ENCODE peak calls at places on chromosome 1, in six cellular contexts. One of them, this sample, is unnamed.

GRCh38 chr1:84353665-84354064 is 44.6 kb upstream of the DNASE2B start:
- DNase-seq in psoas muscle: no peak
- DNase-seq in lower lobe of right lung: no peak
- DNase-seq in A549: no peak
- DNase-seq in spleen: no peak
- DNase-seq in tibial nerve: no peak
- DNase-seq in this sample: no peak

GRCh38 chr1:231553320-231553719 is 24.9 kb downstream of the TSNAX start:
- DNase-seq in tibial nerve: no peak
- DNase-seq in psoas muscle: no peak
- DNase-seq in A549: no peak
- DNase-seq in spleen: no peak
- DNase-seq in lower lobe of right lung: no peak
- DNase-seq in this sample: no peak

GRCh38 chr1:24966121-24966723 is 36.1 kb upstream of the RUNX3 start:
- DNase-seq in A549: no peak
- DNase-seq in tibial nerve: no peak
- DNase-seq in psoas muscle: peak
- DNase-seq in lower lobe of right lung: no peak
- DNase-seq in spleen: peak
- DNase-seq in this sample: no peak

GRCh38 chr1:18419845-18420184 is 60.9 kb upstream of the KLHDC7A start:
- DNase-seq in spleen: no peak
- DNase-seq in psoas muscle: no peak
- DNase-seq in tibial nerve: no peak
- DNase-seq in lower lobe of right lung: no peak
- DNase-seq in A549: no peak
- DNase-seq in this sample: no peak

GRCh38 chr1:243926803-243927245 is 76.8 kb upstream of the AKT3 start:
- DNase-seq in psoas muscle: no peak
- DNase-seq in lower lobe of right lung: no peak
- DNase-seq in tibial nerve: no peak
- DNase-seq in spleen: no peak
- DNase-seq in A549: peak
- DNase-seq in this sample: peak

GRCh38 chr1:51734899-51735745 is 118.2 kb downstream of the OSBPL9 start:
- DNase-seq in A549: no peak
- DNase-seq in lower lobe of right lung: no peak
- DNase-seq in tibial nerve: no peak
- DNase-seq in spleen: no peak
- DNase-seq in psoas muscle: no peak
- DNase-seq in this sample: no peak

GRCh38 chr1:151593651-151594625 is 17.9 kb upstream of the SNX27 start:
- DNase-seq in lower lobe of right lung: peak
- DNase-seq in psoas muscle: peak
- DNase-seq in spleen: peak
- DNase-seq in A549: peak
- DNase-seq in tibial nerve: peak
- DNase-seq in this sample: no peak

GRCh38 chr1:179369751-179370341 is 4.1 kb downstream of the AXDND1 start:
- DNase-seq in psoas muscle: no peak
- DNase-seq in A549: peak
- DNase-seq in lower lobe of right lung: no peak
- DNase-seq in tibial nerve: no peak
- DNase-seq in spleen: no peak
- DNase-seq in this sample: peak

GRCh38 chr1:98668733-98669132 is 7.2 kb downstream of the SNX7 start:
- DNase-seq in A549: no peak
- DNase-seq in psoas muscle: no peak
- DNase-seq in tibial nerve: no peak
- DNase-seq in spleen: no peak
- DNase-seq in lower lobe of right lung: no peak
- DNase-seq in this sample: no peak

GRCh38 chr1:82848043-82848442 is 1047.3 kb downstream of the ADGRL2 start:
- DNase-seq in lower lobe of right lung: no peak
- DNase-seq in A549: no peak
- DNase-seq in spleen: no peak
- DNase-seq in psoas muscle: no peak
- DNase-seq in tibial nerve: no peak
- DNase-seq in this sample: no peak
- H3K4me3 ChIP-seq in lower lobe of right lung: no peak
- H3K4me3 ChIP-seq in A549: no peak
- H3K4me3 ChIP-seq in spleen: no peak
- H3K4me3 ChIP-seq in psoas muscle: no peak
- H3K4me3 ChIP-seq in tibial nerve: no peak
- H3K4me3 ChIP-seq in this sample: no peak

GRCh38 chr1:207346562-207346912 is 25.1 kb downstream of the CD55 start:
- DNase-seq in spleen: no peak
- DNase-seq in tibial nerve: no peak
- DNase-seq in lower lobe of right lung: no peak
- DNase-seq in A549: no peak
- DNase-seq in psoas muscle: peak
- DNase-seq in this sample: no peak
- TF ChIP-seq CTCF in spleen: no peak
- TF ChIP-seq CTCF in tibial nerve: no peak
- TF ChIP-seq CTCF in lower lobe of right lung: no peak
- TF ChIP-seq CTCF in A549: no peak
- TF ChIP-seq CTCF in psoas muscle: no peak
- TF ChIP-seq CTCF in this sample: no peak

DNA sequence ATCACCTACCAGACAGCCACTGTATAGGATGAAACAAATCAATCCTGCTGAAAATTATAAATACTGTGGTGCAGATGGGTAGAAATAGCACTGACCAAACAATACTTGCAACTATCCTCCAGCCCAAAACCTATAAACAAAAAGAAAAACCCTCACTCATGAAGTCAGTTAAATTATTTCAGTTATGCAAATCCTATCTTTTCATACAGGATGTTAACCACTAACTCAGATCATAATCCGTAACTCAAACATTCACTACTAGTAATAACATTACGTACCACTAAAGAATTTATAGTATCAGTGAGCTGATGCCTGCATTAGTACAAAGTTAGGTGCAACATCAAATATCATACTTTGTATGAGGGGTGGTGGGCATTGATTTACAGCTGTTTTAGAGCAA is 2.6 kb downstream of the NDC1 start:
- DNase-seq in A549: no peak
- DNase-seq in lower lobe of right lung: no peak
- DNase-seq in psoas muscle: no peak
- DNase-seq in spleen: no peak
- DNase-seq in tibial nerve: no peak
- DNase-seq in this sample: no peak
- H3K4me3 ChIP-seq in A549: no peak
- H3K4me3 ChIP-seq in lower lobe of right lung: no peak
- H3K4me3 ChIP-seq in psoas muscle: no peak
- H3K4me3 ChIP-seq in spleen: no peak
- H3K4me3 ChIP-seq in tibial nerve: no peak
- H3K4me3 ChIP-seq in this sample: no peak

GRCh38 chr1:240148333-240148732 is 56.6 kb downstream of the FMN2 start:
- DNase-seq in lower lobe of right lung: no peak
- DNase-seq in spleen: no peak
- DNase-seq in psoas muscle: no peak
- DNase-seq in tibial nerve: no peak
- DNase-seq in A549: no peak
- DNase-seq in this sample: no peak
- TF ChIP-seq CTCF in lower lobe of right lung: no peak
- TF ChIP-seq CTCF in spleen: no peak
- TF ChIP-seq CTCF in psoas muscle: no peak
- TF ChIP-seq CTCF in tibial nerve: no peak
- TF ChIP-seq CTCF in A549: no peak
- TF ChIP-seq CTCF in this sample: no peak